ENCODE peak calls at places on chromosomes 1 and 21, in ten cellular contexts. O, V, M, F, P, X, T, I, J and Z are unnamed samples.

GRCh38 chr1:35229587-35230360 is 36.8 kb upstream of the SFPQ start:
- DNase-seq in X (no peak), M (no peak), F (no peak), I (no peak), O (no peak), V (no peak), J (no peak), P (no peak), T (no peak), Z (no peak)

GRCh38 chr1:96808186-96808585 is 86.6 kb downstream of the PTBP2 start:
- DNase-seq in P (no peak), F (no peak), V (no peak), X (no peak), O (peak; percentile 21), T (no peak), M (peak; percentile 0), J (no peak), I (no peak), Z (no peak)

GRCh38 chr1:46492871-46493270 is 3.2 kb downstream of the DMBX1 start:
- DNase-seq in T (no peak), P (peak; percentile 50), J (no peak), F (no peak), O (no peak), M (no peak), X (no peak), V (no peak), I (no peak), Z (no peak)

GRCh38 chr1:245261786-245262185 is 107.0 kb downstream of the KIF26B start:
- DNase-seq in I (no peak), M (no peak), V (no peak), P (no peak), X (no peak), J (no peak), F (no peak), O (no peak), T (no peak), Z (no peak)

GRCh38 chr1:42211224-42211623 is 46.7 kb upstream of the GUCA2A start:
- DNase-seq in O (no peak), F (no peak), X (no peak), I (no peak), P (no peak), M (no peak), V (no peak), T (no peak), J (no peak), Z (peak; percentile 7)

GRCh38 chr21:43210454-43211084 is 41.8 kb downstream of the CRYAA start:
- DNase-seq in T (no peak), M (no peak), O (no peak), J (no peak), X (no peak), F (no peak), P (peak; percentile 5), V (no peak), I (no peak), Z (no peak)

GRCh38 chr1:94061513-94062443 is 59.2 kb downstream of the ABCA4 start:
- DNase-seq in O (peak; percentile 89), X (peak; percentile 67), T (peak; percentile 93), M (peak; percentile 72), I (peak; percentile 63), V (peak; percentile 65), P (peak; percentile 78), F (peak; percentile 85), J (peak; percentile 74), Z (peak; percentile 89)

GRCh38 chr21:42255825-42256224 is 36.9 kb downstream of the ABCG1 start:
- DNase-seq in I (no peak), M (no peak), X (no peak), V (no peak), P (peak; percentile 47), F (no peak), J (no peak), O (no peak), T (no peak), Z (no peak)

GRCh38 chr1:65832296-65832695 is 39.6 kb downstream of the PDE4B start:
- DNase-seq in O (no peak), V (no peak), P (no peak), F (no peak), J (no peak), X (no peak), I (no peak), M (peak; percentile 73), T (no peak), Z (peak; percentile 7)

GRCh38 chr1:230146709-230147108 is 79.7 kb downstream of the GALNT2 start:
- DNase-seq in J (no peak), P (no peak), I (no peak), X (no peak), M (no peak), O (no peak), V (no peak), F (no peak), T (no peak), Z (no peak)

GRCh38 chr1:68128157-68128556 is 77.7 kb upstream of the DIRAS3 start:
- DNase-seq in J (no peak), X (no peak), P (no peak), F (no peak), O (peak; percentile 27), I (no peak), V (no peak), T (no peak), M (peak; percentile 90), Z (peak; percentile 41)

GRCh38 chr1:158353333-158354038 is at the start of gene CD1E:
- DNase-seq in P (no peak), I (no peak), M (no peak), V (no peak), F (no peak), X (no peak), J (peak; percentile 49), O (no peak), T (no peak), Z (no peak)

GRCh38 chr1:158357441-158357840 is 3.7 kb downstream of the CD1E start:
- DNase-seq in J (no peak), O (no peak), I (no peak), P (no peak), X (no peak), V (no peak), M (no peak), F (no peak), T (no peak), Z (no peak)

GRCh38 chr1:158354255-158354654 is 561 bp downstream of the CD1E start:
- DNase-seq in P (no peak), X (no peak), T (no peak), F (no peak), I (no peak), M (no peak), O (no peak), J (no peak), V (no peak), Z (no peak)

DNA sequence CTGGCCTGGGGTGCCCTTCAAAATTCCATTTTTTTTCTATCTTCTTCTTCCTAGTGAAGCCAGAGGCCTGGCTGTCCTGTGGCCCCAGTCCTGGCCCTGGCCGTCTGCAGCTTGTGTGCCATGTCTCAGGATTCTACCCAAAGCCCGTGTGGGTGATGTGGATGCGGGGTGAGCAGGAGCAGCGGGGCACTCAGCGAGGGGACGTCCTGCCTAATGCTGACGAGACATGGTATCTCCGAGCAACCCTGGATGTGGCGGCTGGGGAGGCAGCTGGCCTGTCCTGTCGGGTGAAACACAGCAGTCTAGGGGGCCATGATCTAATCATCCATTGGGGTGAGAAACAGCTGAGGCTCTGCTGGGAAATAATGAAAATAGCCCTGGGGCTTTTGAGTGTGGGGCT is 2.1 kb downstream of the CD1E start:
- DNase-seq in J (no peak), X (no peak), I (no peak), F (no peak), O (no peak), M (no peak), V (no peak), T (no peak), P (no peak), Z (no peak)
- TF ChIP-seq CTCF in J (no peak), X (no peak), I (no peak), F (no peak), O (no peak), M (no peak), V (no peak), T (no peak), P (no peak), Z (no peak)

DNA sequence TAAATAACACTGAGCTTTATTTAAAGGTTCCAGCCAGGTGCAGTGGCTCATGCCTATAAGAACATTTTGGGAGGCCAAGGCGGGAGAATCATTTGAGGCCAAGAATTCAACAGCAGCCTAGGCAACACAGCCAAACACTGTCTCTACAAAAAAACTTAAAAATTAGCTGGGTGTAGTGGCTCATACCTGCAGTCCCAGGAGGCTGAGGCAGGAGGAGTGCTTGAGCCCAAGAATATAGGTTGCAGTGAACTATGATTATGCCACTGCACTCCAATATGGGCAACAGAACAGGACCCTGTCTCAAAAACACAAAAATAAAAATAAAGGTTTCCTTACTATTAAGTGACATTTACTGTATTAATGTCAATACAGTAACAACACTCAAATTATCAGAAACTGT is 2.1 kb downstream of the TAF12 start:
- DNase-seq in M (no peak), P (no peak), J (no peak), T (no peak), V (no peak), F (no peak), O (peak; percentile 15), I (no peak), X (no peak), Z (peak; percentile 14)
- TF ChIP-seq CTCF in M (peak; percentile 31), P (no peak), J (peak; percentile 21), T (no peak), V (no peak), F (no peak), O (peak; percentile 37), I (no peak), X (no peak), Z (peak; percentile 39)

DNA sequence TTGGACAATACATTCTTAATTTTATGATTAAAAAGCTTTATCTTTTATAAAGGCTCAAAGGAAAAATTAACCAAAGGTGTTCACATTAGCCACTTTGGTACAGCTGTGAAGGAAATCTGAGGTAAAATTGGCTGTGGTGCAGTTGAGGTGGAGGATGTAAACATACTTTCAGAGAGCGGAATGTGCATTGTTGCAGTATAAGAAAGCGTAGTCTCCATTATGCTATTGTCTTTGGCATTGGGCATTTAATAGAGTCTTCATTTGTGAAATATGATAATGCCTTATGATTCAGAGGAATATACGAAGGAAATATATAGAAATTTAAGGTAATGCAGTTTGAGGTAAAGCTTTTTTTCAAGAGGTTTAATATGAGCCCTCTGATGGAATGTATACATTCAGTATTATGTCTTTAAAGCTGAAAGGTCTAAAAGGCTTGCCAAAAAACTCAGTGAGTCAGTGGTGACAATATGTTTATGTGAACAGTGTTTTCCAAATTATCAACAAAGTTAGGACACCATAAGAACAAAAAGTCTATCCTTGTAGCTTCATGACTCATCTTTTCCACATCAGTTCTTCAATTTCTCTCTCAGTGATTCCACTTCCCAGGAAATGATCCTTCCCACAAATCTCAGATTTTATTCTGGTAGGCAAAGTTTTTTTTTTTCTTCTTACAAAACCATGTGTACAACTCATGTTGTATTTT is 26.9 kb upstream of the DDR2 start:
- DNase-seq in J (no peak), P (no peak), F (no peak), T (no peak), X (no peak), V (no peak), M (peak; percentile 96), O (peak; percentile 95), I (no peak), Z (peak; percentile 94)
- TF ChIP-seq CTCF in J (no peak), P (no peak), F (no peak), T (no peak), X (no peak), V (no peak), M (no peak), O (no peak), I (no peak), Z (no peak)

GRCh38 chr1:62799688-62800087 is 15.8 kb downstream of the ATG4C start:
- DNase-seq in O (no peak), J (no peak), P (no peak), I (no peak), T (no peak), V (no peak), X (no peak), M (no peak), F (no peak), Z (no peak)
- TF ChIP-seq CTCF in O (no peak), J (no peak), P (no peak), I (no peak), T (no peak), V (no peak), X (no peak), M (no peak), F (no peak), Z (no peak)